ENCODE peak calls at places on chromosomes 4 and X, in nine cellular contexts. O, U, X, I, K, N, F, G and H are unnamed samples.

GRCh38 chrX:102516314-102516936 is at the start of gene TMSB15A:
- DNase-seq in O (peak; percentile 17), U (peak; percentile 53), X (peak; percentile 84), I (peak; percentile 71), K (peak; percentile 69), N (no peak), F (peak; percentile 59), G (peak; percentile 80), H (peak; percentile 47)

GRCh38 chr4:17762705-17763104 is 18.7 kb downstream of the FAM184B start:
- DNase-seq in O (no peak), U (no peak), X (no peak), I (no peak), K (no peak), N (no peak), F (no peak), G (no peak), H (no peak)

GRCh38 chr4:136927172-136927571 is 605.1 kb downstream of the PCDH18 start:
- DNase-seq in O (no peak), U (no peak), X (no peak), I (peak; percentile 3), K (no peak), N (no peak), F (no peak), G (no peak), H (peak; percentile 34)

GRCh38 chr4:168907119-168907698 is 102.8 kb downstream of the CBR4 start:
- DNase-seq in O (no peak), U (no peak), X (no peak), I (no peak), K (no peak), N (no peak), F (no peak), G (no peak), H (no peak)

GRCh38 chr4:17111959-17112659 is 213.7 kb upstream of the LDB2 start:
- DNase-seq in O (no peak), U (no peak), X (no peak), I (no peak), K (no peak), N (peak; percentile 19), F (peak; percentile 39), G (no peak), H (no peak)

GRCh38 chr4:170476351-170476750 is 386.6 kb upstream of the AADAT start:
- DNase-seq in O (no peak), U (no peak), X (no peak), I (peak; percentile 39), K (no peak), N (no peak), F (no peak), G (no peak), H (no peak)

GRCh38 chrX:9912341-9912740 is 54.8 kb upstream of the CLDN34 start:
- DNase-seq in O (no peak), U (no peak), X (no peak), I (peak; percentile 10), K (no peak), N (no peak), F (no peak), G (no peak), H (no peak)

GRCh38 chr4:8775751-8776355 is 95.8 kb downstream of the HMX1 start:
- DNase-seq in O (no peak), U (no peak), X (peak; percentile 24), I (no peak), K (no peak), N (no peak), F (no peak), G (peak; percentile 51), H (no peak)

GRCh38 chr4:122412547-122412946 is 33.7 kb downstream of the ADAD1 start:
- DNase-seq in O (no peak), U (no peak), X (no peak), I (no peak), K (no peak), N (no peak), F (no peak), G (no peak), H (no peak)

GRCh38 chr4:83704786-83705185 is 168.9 kb downstream of the GPAT3 start:
- DNase-seq in O (no peak), U (no peak), X (no peak), I (no peak), K (no peak), N (no peak), F (no peak), G (no peak), H (no peak)

GRCh38 chrX:70096052-70096451 is 33.8 kb downstream of the OTUD6A start:
- DNase-seq in O (no peak), U (no peak), X (no peak), I (no peak), K (no peak), N (no peak), F (peak; percentile 22), G (no peak), H (no peak)

GRCh38 chr4:185573651-185574199 is 38.4 kb upstream of the PDLIM3 start:
- DNase-seq in O (no peak), U (peak; percentile 3), X (peak; percentile 63), I (peak; percentile 75), K (no peak), N (no peak), F (peak; percentile 54), G (no peak), H (peak; percentile 80)

GRCh38 chr4:20882500-20882899 is 182.2 kb downstream of the PACRGL start:
- DNase-seq in O (no peak), U (no peak), X (no peak), I (no peak), K (no peak), N (no peak), F (no peak), G (no peak), H (no peak)

GRCh38 chr4:5770051-5770450 is 59.0 kb downstream of the EVC start:
- DNase-seq in O (no peak), U (no peak), X (no peak), I (no peak), K (no peak), N (no peak), F (no peak), G (no peak), H (no peak)

GRCh38 chrX:146707781-146708180 is 101.8 kb upstream of the CXorf51B start:
- DNase-seq in O (no peak), U (no peak), X (no peak), I (no peak), K (no peak), N (peak; percentile 46), F (peak; percentile 27), G (no peak), H (no peak)

GRCh38 chr4:77697860-77698599 is 92.4 kb downstream of the CXCL13 start:
- DNase-seq in O (no peak), U (peak; percentile 10), X (no peak), I (peak; percentile 59), K (peak; percentile 62), N (no peak), F (peak; percentile 27), G (peak; percentile 43), H (peak; percentile 11)

GRCh38 chr4:41678086-41678485 is 70.4 kb downstream of the PHOX2B start:
- DNase-seq in O (no peak), U (no peak), X (no peak), I (peak; percentile 46), K (no peak), N (no peak), F (no peak), G (no peak), H (no peak)

GRCh38 chrX:113651306-113651705 is 810.7 kb upstream of the AMOT start:
- DNase-seq in O (no peak), U (no peak), X (no peak), I (no peak), K (no peak), N (no peak), F (no peak), G (no peak), H (no peak)

DNA sequence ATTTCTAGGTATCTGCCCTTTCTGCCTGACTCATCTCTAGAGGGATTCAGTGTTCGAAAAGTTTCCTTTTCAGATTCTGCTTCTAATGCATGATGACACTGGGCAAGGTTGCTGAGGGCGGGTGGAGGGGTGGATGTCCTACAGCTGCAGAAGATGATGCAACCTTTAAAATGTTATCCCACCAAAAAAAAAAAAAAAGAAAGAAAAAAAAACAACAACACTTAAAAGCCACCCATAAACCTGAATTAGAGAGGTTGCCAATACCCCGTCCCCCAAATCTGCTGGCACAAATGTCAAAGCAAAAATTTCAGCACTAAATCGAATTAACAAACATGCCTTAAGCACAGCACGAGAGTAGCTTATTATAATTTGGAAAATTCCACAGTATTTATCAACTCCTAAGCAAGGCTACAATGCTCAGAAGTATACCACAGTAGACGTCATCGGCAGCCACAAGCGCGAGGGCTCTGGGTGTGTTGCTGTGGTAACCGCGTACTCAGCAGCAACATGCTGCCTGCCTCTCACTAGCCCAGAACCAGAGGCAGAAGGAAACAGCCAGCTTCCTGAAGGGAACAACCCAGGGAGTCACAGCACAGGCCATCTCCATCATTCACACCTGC is 167.5 kb upstream of the MAP3K15 start:
- DNase-seq in O (no peak), U (no peak), X (peak; percentile 74), I (peak; percentile 88), K (peak; percentile 13), N (no peak), F (no peak), G (peak; percentile 87), H (peak; percentile 45)
- H3K4me3 ChIP-seq in O (no peak overlapping the region), U (no peak overlapping the region), X (no peak overlapping the region), I (peak overlapping the region; percentile 36), K (no peak overlapping the region), N (no peak overlapping the region), F (no peak overlapping the region), G (no peak overlapping the region), H (no peak overlapping the region)

DNA sequence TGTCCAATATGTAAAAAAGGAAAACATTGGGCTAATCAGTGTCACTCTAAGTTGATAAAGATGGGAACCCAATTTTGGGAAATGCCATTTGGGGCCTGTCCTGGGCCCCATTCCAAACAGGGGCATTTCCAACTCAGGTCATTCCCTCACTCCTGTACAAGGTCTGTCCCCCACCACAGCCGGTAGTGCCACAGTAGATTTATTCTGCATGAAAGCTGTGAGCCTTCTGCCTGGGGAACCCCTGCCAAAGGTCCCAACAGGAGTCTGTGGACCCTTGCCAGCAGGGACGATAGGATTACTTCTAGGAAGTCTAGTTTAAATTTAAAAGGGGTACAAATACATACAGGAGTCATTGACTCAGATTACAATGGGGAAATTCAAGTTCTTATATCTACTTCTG is 317.6 kb upstream of the GNPDA2 start:
- DNase-seq in O (no peak), U (no peak), X (no peak), I (no peak), K (no peak), N (no peak), F (no peak), G (no peak), H (no peak)
- H3K9me3 ChIP-seq in O (peaks cover 9% of the 10 kb centered on the region), U (no peaks in the 10 kb centered on the region), X (no peaks in the 10 kb centered on the region), I (peaks cover 9% of the 10 kb centered on the region), K (no peaks in the 10 kb centered on the region), N (peaks cover 15% of the 10 kb centered on the region), F (no peaks in the 10 kb centered on the region), G (no peaks in the 10 kb centered on the region), H (no peaks in the 10 kb centered on the region)

GRCh38 chrX:40154853-40155616 is 57.3 kb upstream of the BCOR start:
- DNase-seq in O (no peak), U (peak; percentile 44), X (peak; percentile 87), I (peak; percentile 51), K (peak; percentile 69), N (no peak), F (no peak), G (no peak), H (no peak)
- H3K4me3 ChIP-seq in O (peak overlapping the region; percentile 74), U (peak overlapping the region; percentile 64), X (peak overlapping the region; percentile 63), I (peak overlapping the region; percentile 65), K (no peak overlapping the region), N (peak overlapping the region; percentile 54), F (peak overlapping the region; percentile 54), G (peak overlapping the region; percentile 55), H (no peak overlapping the region)

GRCh38 chr4:112358952-112359749 is 62.0 kb downstream of the ALPK1 start:
- DNase-seq in O (no peak), U (no peak), X (peak; percentile 43), I (no peak), K (no peak), N (no peak), F (no peak), G (peak; percentile 59), H (no peak)
- H3K9me3 ChIP-seq in O (peaks cover 4% of the 10 kb centered on the region), U (no peaks in the 10 kb centered on the region), X (no peaks in the 10 kb centered on the region), I (peaks cover 16% of the 10 kb centered on the region), K (no peaks in the 10 kb centered on the region), N (no peaks in the 10 kb centered on the region), F (peaks cover 10% of the 10 kb centered on the region), G (no peaks in the 10 kb centered on the region), H (no peaks in the 10 kb centered on the region)